ENCODE peak calls at places on chromosome 7, in ten cellular contexts. V, Y, B, P, L, N, W, M, A and Z are unnamed samples.

GRCh38 chr7:11300231-11300630 is 326.6 kb downstream of the PHF14 start:
- DNase-seq in Y (no peak), A (no peak), P (no peak), L (no peak), M (no peak), B (no peak), W (no peak), N (no peak), V (no peak), Z (no peak)

GRCh38 chr7:92448185-92448747 is 984 bp downstream of the GATAD1 start:
- DNase-seq in M (peak), W (peak), A (peak), P (peak), B (peak), N (peak), Y (no peak), L (peak), V (peak), Z (peak)

GRCh38 chr7:5679741-5680473 is 101.6 kb downstream of the RNF216 start:
- DNase-seq in N (no peak), V (no peak), A (no peak), L (no peak), B (no peak), M (peak), Y (no peak), P (no peak), W (no peak), Z (no peak)

GRCh38 chr7:102843850-102844249 is 69.0 kb upstream of the LRRC17 start:
- DNase-seq in N (no peak), P (no peak), M (no peak), V (no peak), A (no peak), L (no peak), W (no peak), B (no peak), Y (no peak), Z (no peak)

GRCh38 chr7:102069913-102070629 is 216.6 kb upstream of the SH2B2 start:
- DNase-seq in V (no peak), P (no peak), W (no peak), M (no peak), L (no peak), A (no peak), N (no peak), Y (no peak), B (no peak), Z (no peak)

GRCh38 chr7:151727579-151728285 is 149.2 kb downstream of the PRKAG2 start:
- DNase-seq in N (peak), Y (peak), P (no peak), V (peak), W (peak), M (peak), L (peak), B (peak), A (no peak), Z (peak)

GRCh38 chr7:157738064-157738460 is 401.3 kb downstream of the DNAJB6 start:
- DNase-seq in B (no peak), N (no peak), V (peak), A (no peak), L (no peak), W (no peak), Y (no peak), M (peak), P (no peak), Z (no peak)

GRCh38 chr7:144027070-144027469 is 21.7 kb upstream of the OR2A5 start:
- DNase-seq in M (peak), N (peak), V (no peak), P (no peak), L (peak), A (no peak), B (peak), Y (no peak), W (peak), Z (peak)

GRCh38 chr7:134545918-134546317 is 3.0 kb upstream of the AKR1B15 start:
- DNase-seq in A (no peak), B (no peak), Y (no peak), P (no peak), V (no peak), L (no peak), N (no peak), M (no peak), W (no peak), Z (no peak)

GRCh38 chr7:140618291-140618690 is 22.3 kb downstream of the DENND2A start:
- DNase-seq in B (no peak), V (no peak), W (no peak), M (no peak), A (no peak), Y (no peak), P (no peak), N (no peak), L (no peak), Z (no peak)

GRCh38 chr7:115731796-115732471 is 298.6 kb downstream of the TFEC start:
- DNase-seq in Y (no peak), P (no peak), V (no peak), W (no peak), B (no peak), A (no peak), L (no peak), M (no peak), N (no peak), Z (no peak)

GRCh38 chr7:148622887-148623585 is 32.5 kb downstream of the C7orf33 start:
- DNase-seq in B (peak), M (no peak), W (no peak), V (peak), P (no peak), N (no peak), A (no peak), Y (no peak), L (no peak), Z (no peak)

GRCh38 chr7:119545118-119545517 is 727.9 kb upstream of the KCND2 start:
- DNase-seq in A (peak), Y (peak), W (no peak), P (no peak), N (no peak), L (peak), V (no peak), B (peak), M (peak), Z (no peak)

GRCh38 chr7:29588900-29589696 is 25.5 kb downstream of the PRR15 start:
- DNase-seq in W (peak), P (peak), V (peak), L (peak), A (no peak), M (peak), N (peak), B (peak), Y (peak), Z (no peak)

GRCh38 chr7:137331378-137331777 is 12.2 kb downstream of the PTN start:
- DNase-seq in W (no peak), N (no peak), M (no peak), V (no peak), B (no peak), L (no peak), A (peak), Y (no peak), P (no peak), Z (no peak)

GRCh38 chr7:20959281-20959680 is 172.6 kb upstream of the SP8 start:
- DNase-seq in B (no peak), W (no peak), P (no peak), V (no peak), M (no peak), N (no peak), A (peak), Y (no peak), L (no peak), Z (no peak)

GRCh38 chr7:48454750-48455192 is 283.5 kb downstream of the ABCA13 start:
- DNase-seq in W (no peak), L (no peak), M (no peak), Y (no peak), B (no peak), P (no peak), N (no peak), V (no peak), A (no peak), Z (no peak)

GRCh38 chr7:128010392-128011078 is 20.7 kb downstream of the LRRC4 start:
- DNase-seq in Y (no peak), M (no peak), N (no peak), V (no peak), A (no peak), L (no peak), B (no peak), W (no peak), P (no peak), Z (no peak)

GRCh38 chr7:43905954-43906326 is 456 bp downstream of the URGCP start:
- DNase-seq in P (peak), M (peak), N (no peak), L (peak), V (peak), B (peak), A (no peak), Y (no peak), W (no peak), Z (no peak)

GRCh38 chr7:140631006-140631405 is 9.6 kb downstream of the DENND2A start:
- DNase-seq in M (no peak), W (no peak), P (no peak), B (no peak), L (no peak), A (no peak), Y (no peak), N (no peak), V (no peak), Z (no peak)

GRCh38 chr7:16891338-16891737 is 9.6 kb upstream of the AGR3 start:
- DNase-seq in N (peak), W (peak), Y (peak), P (peak), A (peak), V (peak), M (peak), L (peak), B (peak), Z (no peak)

GRCh38 chr7:159001811-159002210 is 142.9 kb downstream of the VIPR2 start:
- DNase-seq in B (no peak), V (no peak), L (no peak), W (no peak), N (no peak), Y (no peak), A (no peak), P (no peak), M (no peak), Z (no peak)

GRCh38 chr7:141541375-141541774 is 9.8 kb upstream of the AGK start:
- DNase-seq in N (no peak), B (no peak), A (no peak), L (no peak), Y (no peak), W (no peak), V (no peak), M (no peak), P (no peak), Z (no peak)

DNA sequence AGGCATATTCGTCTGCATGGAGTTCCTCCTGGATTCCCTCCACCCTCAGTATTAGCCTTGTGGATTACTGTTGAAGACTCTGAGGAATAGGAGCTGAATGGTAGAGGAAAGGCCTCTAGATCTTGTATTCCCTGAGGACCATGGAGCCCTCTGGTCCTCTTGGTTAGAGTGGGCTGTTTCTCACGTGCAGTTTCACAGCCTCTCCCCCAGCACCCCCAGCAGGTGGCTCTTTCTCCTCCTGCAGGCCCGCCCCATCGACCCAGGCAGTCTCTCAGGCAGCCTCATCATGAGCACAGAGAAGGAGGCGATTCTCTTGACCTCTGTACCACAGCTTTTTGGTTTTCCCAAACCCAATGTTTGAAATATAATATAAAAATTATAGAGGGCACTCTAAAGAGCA is 102.0 kb downstream of the WNT2 start:
- DNase-seq in N (no peak), W (no peak), Y (no peak), P (no peak), L (no peak), M (no peak), V (no peak), B (no peak), A (no peak), Z (no peak)
- TF ChIP-seq CTCF in N (no peak), W (no peak), Y (no peak), P (no peak), L (no peak), M (no peak), V (no peak), B (no peak), A (no peak), Z (no peak)

GRCh38 chr7:1484569-1484968 is 19.6 kb downstream of the INTS1 start:
- DNase-seq in N (no peak), W (no peak), L (no peak), A (no peak), M (no peak), V (no peak), P (no peak), B (no peak), Y (no peak), Z (no peak)

GRCh38 chr7:1483079-1483478 is 21.1 kb downstream of the INTS1 start:
- DNase-seq in W (no peak), M (no peak), V (no peak), Y (no peak), P (no peak), B (no peak), L (no peak), A (no peak), N (no peak), Z (no peak)

GRCh38 chr7:1481300-1481699 is 22.0 kb upstream of the MICALL2 start:
- DNase-seq in M (no peak), Y (no peak), W (no peak), P (no peak), V (no peak), B (no peak), N (no peak), L (no peak), A (no peak), Z (no peak)

GRCh38 chr7:1485156-1485555 is 19.0 kb downstream of the INTS1 start:
- DNase-seq in Y (no peak), W (no peak), M (no peak), B (no peak), N (no peak), V (no peak), L (no peak), A (no peak), P (no peak), Z (no peak)

DNA sequence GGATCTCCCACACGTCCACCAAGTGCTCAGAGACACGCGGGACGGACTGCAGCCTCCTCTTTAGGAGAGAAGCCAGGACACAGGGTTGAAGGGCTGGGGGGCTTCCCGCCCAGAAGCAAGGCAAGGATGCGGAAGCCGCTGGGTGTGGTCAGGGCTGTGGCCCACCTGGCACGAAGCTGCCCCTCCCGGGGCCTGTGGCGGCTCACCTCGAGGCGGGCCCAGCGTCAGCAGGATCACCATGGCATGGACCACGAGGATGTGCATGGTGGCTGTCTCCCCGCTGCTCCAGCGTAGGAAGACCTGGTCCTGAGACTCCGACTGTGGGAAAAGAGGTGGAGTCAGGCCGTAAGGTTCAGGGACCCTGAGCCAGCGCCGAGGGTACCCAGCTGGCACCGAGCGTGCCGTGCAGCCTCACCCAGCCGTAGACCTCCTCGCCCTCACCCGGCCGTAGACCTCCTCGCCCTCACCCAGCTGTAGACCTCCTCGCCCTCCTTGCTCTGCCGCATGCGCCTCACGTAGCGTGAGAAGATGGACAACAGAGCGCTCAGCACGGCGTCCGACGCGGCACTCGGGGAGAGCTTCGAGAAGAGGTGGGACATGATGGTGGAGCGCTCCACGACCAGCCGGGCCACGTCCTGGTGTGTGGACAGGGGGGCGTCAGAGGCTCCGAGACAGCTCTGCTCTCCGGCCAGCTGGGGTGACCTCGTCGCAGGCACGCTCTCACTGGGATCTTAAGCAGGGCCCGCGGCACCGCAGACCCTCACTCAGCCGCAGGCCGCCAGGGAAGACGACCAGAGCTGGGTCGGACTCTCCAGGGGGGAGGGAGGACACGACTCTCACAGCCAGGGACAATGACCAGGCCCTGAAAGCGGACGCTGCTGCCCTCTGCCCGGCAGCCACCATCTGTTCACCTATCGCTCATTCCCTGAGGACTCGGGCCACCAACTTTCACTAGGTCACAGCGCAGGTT is 20.4 kb downstream of the INTS1 start:
- DNase-seq in W (no peak), V (no peak), B (no peak), Y (no peak), A (no peak), P (no peak), N (no peak), L (no peak), M (no peak), Z (no peak)
- TF ChIP-seq CTCF in W (no peak), V (no peak), B (no peak), Y (no peak), A (no peak), P (no peak), N (no peak), L (no peak), M (no peak), Z (no peak)

GRCh38 chr7:25823571-25823970 is 328.4 kb upstream of the NFE2L3 start:
- DNase-seq in W (no peak), M (no peak), V (no peak), L (no peak), P (no peak), A (no peak), Y (no peak), B (no peak), N (no peak), Z (no peak)

GRCh38 chr7:25822823-25823222 is 329.2 kb upstream of the NFE2L3 start:
- DNase-seq in P (no peak), Y (no peak), W (no peak), V (no peak), L (no peak), B (no peak), A (no peak), N (no peak), M (no peak), Z (no peak)

GRCh38 chr7:25815711-25816110 is 336.3 kb upstream of the NFE2L3 start:
- DNase-seq in N (no peak), L (no peak), B (no peak), Y (no peak), P (no peak), A (no peak), W (no peak), M (no peak), V (no peak), Z (no peak)

GRCh38 chr7:25821225-25821624 is 330.8 kb upstream of the NFE2L3 start:
- DNase-seq in M (no peak), B (no peak), A (no peak), Y (no peak), V (no peak), P (no peak), N (no peak), L (no peak), W (no peak), Z (no peak)

GRCh38 chr7:25820432-25821040 is 331.5 kb upstream of the NFE2L3 start:
- DNase-seq in Y (no peak), V (no peak), N (no peak), B (no peak), L (peak), P (peak), A (no peak), M (no peak), W (peak), Z (no peak)
- TF ChIP-seq CTCF in Y (peak), V (peak), N (peak), B (peak), L (peak), P (peak), A (peak), M (peak), W (peak), Z (peak)

GRCh38 chr7:70799841-70800405 is 332.0 kb upstream of the GALNT17 start:
- DNase-seq in W (no peak), N (no peak), M (no peak), Y (no peak), P (no peak), V (no peak), L (no peak), B (no peak), A (no peak), Z (no peak)
- TF ChIP-seq CTCF in W (no peak), N (no peak), M (no peak), Y (no peak), P (no peak), V (no peak), L (no peak), B (no peak), A (no peak), Z (no peak)

GRCh38 chr7:100789055-100789454 is 38.3 kb downstream of the EPHB4 start:
- DNase-seq in L (no peak), Y (no peak), A (no peak), W (no peak), N (no peak), V (no peak), M (no peak), P (no peak), B (no peak), Z (no peak)
- TF ChIP-seq CTCF in L (no peak), Y (peak), A (no peak), W (peak), N (peak), V (peak), M (no peak), P (no peak), B (no peak), Z (peak)

DNA sequence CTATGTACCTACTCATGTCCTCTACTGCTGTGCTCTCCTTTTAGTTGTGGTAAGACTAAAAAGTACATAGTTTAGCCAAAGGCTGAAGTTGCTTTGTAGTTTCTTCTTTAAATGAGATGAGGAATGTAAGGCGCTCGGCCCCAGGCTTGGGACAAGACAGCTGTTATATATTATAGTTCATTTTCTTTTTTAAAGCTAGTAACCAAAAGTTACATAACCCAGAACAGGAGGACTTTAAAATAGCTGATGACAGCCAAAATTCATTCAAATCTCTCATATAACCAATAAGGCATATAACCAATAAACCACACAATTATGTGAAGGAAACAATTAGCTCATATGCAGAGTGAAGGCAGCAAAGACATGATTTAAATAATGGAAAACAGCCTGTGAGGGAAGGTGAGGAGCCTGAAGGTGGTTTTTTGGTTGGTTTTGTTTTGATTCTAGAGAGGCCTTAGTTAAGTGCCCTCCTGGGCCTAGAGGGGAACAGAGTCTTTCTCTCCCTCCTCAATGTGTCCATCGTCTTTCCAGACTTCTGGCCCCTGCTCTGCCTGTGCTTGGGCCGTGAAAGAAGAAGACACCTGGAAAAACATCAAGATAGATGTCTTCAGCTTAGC is 35.8 kb downstream of the SLC26A4 start:
- DNase-seq in V (no peak), P (no peak), W (no peak), A (no peak), N (no peak), B (no peak), M (no peak), L (no peak), Y (no peak), Z (no peak)
- TF ChIP-seq CTCF in V (no peak), P (no peak), W (no peak), A (no peak), N (no peak), B (no peak), M (no peak), L (no peak), Y (no peak), Z (no peak)

DNA sequence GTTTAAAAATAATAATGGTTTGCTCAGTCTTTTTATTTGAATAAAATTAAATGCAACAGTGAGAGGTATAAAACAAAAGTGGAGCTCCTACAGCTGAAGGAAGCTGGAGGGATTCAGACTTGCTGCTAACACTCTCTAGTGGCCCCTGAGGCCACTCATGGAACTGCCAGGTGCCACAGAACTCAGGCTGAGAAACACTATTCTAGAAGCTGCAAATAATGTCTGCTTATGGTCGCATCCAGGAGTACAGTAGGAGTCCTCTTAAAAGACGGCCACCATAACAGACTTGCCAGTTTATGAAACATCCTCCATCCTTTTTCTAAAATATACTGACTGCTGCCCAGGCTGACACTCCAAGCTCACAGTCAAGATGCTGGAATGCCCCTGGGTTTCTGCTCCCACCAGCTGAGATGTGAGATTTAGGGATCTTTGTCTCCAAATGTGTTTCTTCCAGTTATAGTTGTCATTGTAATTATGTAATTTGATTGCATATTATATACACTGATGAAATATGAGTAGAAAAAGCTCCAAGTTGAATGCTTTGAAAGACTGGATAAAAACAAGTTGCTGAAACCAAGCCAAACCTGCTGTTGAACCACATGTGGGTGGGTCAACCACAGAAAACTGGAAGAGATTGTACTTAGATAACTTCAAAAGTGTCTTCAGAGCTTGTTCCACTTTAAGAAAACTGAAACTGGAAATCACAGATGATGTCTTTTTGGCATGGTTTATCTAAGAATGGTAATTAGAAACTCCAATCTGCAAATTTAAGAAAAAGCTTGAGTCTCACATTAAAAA is 213.7 kb upstream of the AOAH start:
- DNase-seq in Y (no peak), M (no peak), L (no peak), P (no peak), B (no peak), N (no peak), W (no peak), V (no peak), A (no peak), Z (no peak)
- TF ChIP-seq CTCF in Y (no peak), M (no peak), L (no peak), P (peak), B (no peak), N (no peak), W (no peak), V (no peak), A (no peak), Z (no peak)